ENCODE peak calls at places on chromosomes 12 and 14, in six cellular contexts. One of them, this sample, is unnamed.

GRCh38 chr12:13005649-13006048 is 5.6 kb upstream of the HEBP1 start:
- DNase-seq in activated CD8-positive, alpha-beta T cell treated with anti-CD3 and anti-CD28 coated beads, Interleukin-2, amount 10 ng/mL, durations not matched to agents 7 days and 5 days: no peak
- DNase-seq in RCC 7860: no peak
- DNase-seq in NK-92 treated with Interleukin-12 subunit alpha and Interleukin-12 subunit beta, amount 100 ng/mL, for 24 hours: no peak
- DNase-seq in activated T-cell treated with anti-CD3 and anti-CD28 coated beads, Interleukin-2, amount 50 U/mL, for 1 hour: no peak
- DNase-seq in activated B cell treated with CpG ODN at 0.5 μM for 24 hours: no peak
- DNase-seq in this sample: no peak

GRCh38 chr14:94395900-94396574 is 7.6 kb upstream of the SERPINA1 start:
- DNase-seq in activated CD8-positive, alpha-beta T cell treated with anti-CD3 and anti-CD28 coated beads, Interleukin-2, amount 10 ng/mL, durations not matched to agents 7 days and 5 days: no peak
- DNase-seq in RCC 7860: no peak
- DNase-seq in NK-92 treated with Interleukin-12 subunit alpha and Interleukin-12 subunit beta, amount 100 ng/mL, for 24 hours: no peak
- DNase-seq in activated T-cell treated with anti-CD3 and anti-CD28 coated beads, Interleukin-2, amount 50 U/mL, for 1 hour: no peak
- DNase-seq in activated B cell treated with CpG ODN at 0.5 μM for 24 hours: no peak
- DNase-seq in this sample: no peak

GRCh38 chr12:132430838-132431826 is 58.8 kb upstream of the FBRSL1 start:
- DNase-seq in activated CD8-positive, alpha-beta T cell treated with anti-CD3 and anti-CD28 coated beads, Interleukin-2, amount 10 ng/mL, durations not matched to agents 7 days and 5 days: no peak
- DNase-seq in RCC 7860: no peak
- DNase-seq in NK-92 treated with Interleukin-12 subunit alpha and Interleukin-12 subunit beta, amount 100 ng/mL, for 24 hours: no peak
- DNase-seq in activated T-cell treated with anti-CD3 and anti-CD28 coated beads, Interleukin-2, amount 50 U/mL, for 1 hour: no peak
- DNase-seq in activated B cell treated with CpG ODN at 0.5 μM for 24 hours: no peak
- DNase-seq in this sample: no peak

GRCh38 chr12:42140901-42141300 is 3.8 kb downstream of the GXYLT1 start:
- DNase-seq in activated CD8-positive, alpha-beta T cell treated with anti-CD3 and anti-CD28 coated beads, Interleukin-2, amount 10 ng/mL, durations not matched to agents 7 days and 5 days: no peak
- DNase-seq in RCC 7860: peak
- DNase-seq in NK-92 treated with Interleukin-12 subunit alpha and Interleukin-12 subunit beta, amount 100 ng/mL, for 24 hours: no peak
- DNase-seq in activated T-cell treated with anti-CD3 and anti-CD28 coated beads, Interleukin-2, amount 50 U/mL, for 1 hour: no peak
- DNase-seq in activated B cell treated with CpG ODN at 0.5 μM for 24 hours: no peak
- DNase-seq in this sample: no peak

GRCh38 chr12:88925370-88925915 is 345.2 kb upstream of the KITLG start:
- DNase-seq in activated CD8-positive, alpha-beta T cell treated with anti-CD3 and anti-CD28 coated beads, Interleukin-2, amount 10 ng/mL, durations not matched to agents 7 days and 5 days: no peak
- DNase-seq in RCC 7860: no peak
- DNase-seq in NK-92 treated with Interleukin-12 subunit alpha and Interleukin-12 subunit beta, amount 100 ng/mL, for 24 hours: no peak
- DNase-seq in activated T-cell treated with anti-CD3 and anti-CD28 coated beads, Interleukin-2, amount 50 U/mL, for 1 hour: no peak
- DNase-seq in activated B cell treated with CpG ODN at 0.5 μM for 24 hours: no peak
- DNase-seq in this sample: no peak

GRCh38 chr12:89267404-89267803 is 84.9 kb downstream of the DUSP6 start:
- DNase-seq in activated CD8-positive, alpha-beta T cell treated with anti-CD3 and anti-CD28 coated beads, Interleukin-2, amount 10 ng/mL, durations not matched to agents 7 days and 5 days: no peak
- DNase-seq in RCC 7860: no peak
- DNase-seq in NK-92 treated with Interleukin-12 subunit alpha and Interleukin-12 subunit beta, amount 100 ng/mL, for 24 hours: no peak
- DNase-seq in activated T-cell treated with anti-CD3 and anti-CD28 coated beads, Interleukin-2, amount 50 U/mL, for 1 hour: no peak
- DNase-seq in activated B cell treated with CpG ODN at 0.5 μM for 24 hours: no peak
- DNase-seq in this sample: no peak

GRCh38 chr14:20332386-20332945 is 613 bp downstream of the CCNB1IP1 start:
- DNase-seq in activated CD8-positive, alpha-beta T cell treated with anti-CD3 and anti-CD28 coated beads, Interleukin-2, amount 10 ng/mL, durations not matched to agents 7 days and 5 days: no peak
- DNase-seq in RCC 7860: no peak
- DNase-seq in NK-92 treated with Interleukin-12 subunit alpha and Interleukin-12 subunit beta, amount 100 ng/mL, for 24 hours: no peak
- DNase-seq in activated T-cell treated with anti-CD3 and anti-CD28 coated beads, Interleukin-2, amount 50 U/mL, for 1 hour: no peak
- DNase-seq in activated B cell treated with CpG ODN at 0.5 μM for 24 hours: no peak
- DNase-seq in this sample: no peak

GRCh38 chr14:64705406-64706118 is 1.3 kb downstream of the PLEKHG3 start:
- DNase-seq in activated CD8-positive, alpha-beta T cell treated with anti-CD3 and anti-CD28 coated beads, Interleukin-2, amount 10 ng/mL, durations not matched to agents 7 days and 5 days: no peak
- DNase-seq in RCC 7860: no peak
- DNase-seq in NK-92 treated with Interleukin-12 subunit alpha and Interleukin-12 subunit beta, amount 100 ng/mL, for 24 hours: no peak
- DNase-seq in activated T-cell treated with anti-CD3 and anti-CD28 coated beads, Interleukin-2, amount 50 U/mL, for 1 hour: no peak
- DNase-seq in activated B cell treated with CpG ODN at 0.5 μM for 24 hours: no peak
- DNase-seq in this sample: no peak

GRCh38 chr12:58309806-58310205 is 368.4 kb downstream of the ATP23 start:
- DNase-seq in activated CD8-positive, alpha-beta T cell treated with anti-CD3 and anti-CD28 coated beads, Interleukin-2, amount 10 ng/mL, durations not matched to agents 7 days and 5 days: no peak
- DNase-seq in RCC 7860: peak
- DNase-seq in NK-92 treated with Interleukin-12 subunit alpha and Interleukin-12 subunit beta, amount 100 ng/mL, for 24 hours: no peak
- DNase-seq in activated T-cell treated with anti-CD3 and anti-CD28 coated beads, Interleukin-2, amount 50 U/mL, for 1 hour: no peak
- DNase-seq in activated B cell treated with CpG ODN at 0.5 μM for 24 hours: no peak
- DNase-seq in this sample: no peak

GRCh38 chr12:9073077-9073476 is 42.6 kb downstream of the A2M start:
- DNase-seq in activated CD8-positive, alpha-beta T cell treated with anti-CD3 and anti-CD28 coated beads, Interleukin-2, amount 10 ng/mL, durations not matched to agents 7 days and 5 days: no peak
- DNase-seq in RCC 7860: no peak
- DNase-seq in NK-92 treated with Interleukin-12 subunit alpha and Interleukin-12 subunit beta, amount 100 ng/mL, for 24 hours: no peak
- DNase-seq in activated T-cell treated with anti-CD3 and anti-CD28 coated beads, Interleukin-2, amount 50 U/mL, for 1 hour: no peak
- DNase-seq in activated B cell treated with CpG ODN at 0.5 μM for 24 hours: no peak
- DNase-seq in this sample: no peak

GRCh38 chr12:87828384-87828973 is 200.7 kb downstream of the C12orf50 start:
- DNase-seq in activated CD8-positive, alpha-beta T cell treated with anti-CD3 and anti-CD28 coated beads, Interleukin-2, amount 10 ng/mL, durations not matched to agents 7 days and 5 days: no peak
- DNase-seq in RCC 7860: no peak
- DNase-seq in NK-92 treated with Interleukin-12 subunit alpha and Interleukin-12 subunit beta, amount 100 ng/mL, for 24 hours: no peak
- DNase-seq in activated T-cell treated with anti-CD3 and anti-CD28 coated beads, Interleukin-2, amount 50 U/mL, for 1 hour: no peak
- DNase-seq in activated B cell treated with CpG ODN at 0.5 μM for 24 hours: no peak
- DNase-seq in this sample: no peak

GRCh38 chr14:32044454-32044853 is 32.6 kb upstream of the ARHGAP5 start:
- DNase-seq in activated CD8-positive, alpha-beta T cell treated with anti-CD3 and anti-CD28 coated beads, Interleukin-2, amount 10 ng/mL, durations not matched to agents 7 days and 5 days: no peak
- DNase-seq in RCC 7860: no peak
- DNase-seq in NK-92 treated with Interleukin-12 subunit alpha and Interleukin-12 subunit beta, amount 100 ng/mL, for 24 hours: no peak
- DNase-seq in activated T-cell treated with anti-CD3 and anti-CD28 coated beads, Interleukin-2, amount 50 U/mL, for 1 hour: no peak
- DNase-seq in activated B cell treated with CpG ODN at 0.5 μM for 24 hours: no peak
- DNase-seq in this sample: no peak

GRCh38 chr14:99659333-99659741 is 14.4 kb downstream of the HHIPL1 start:
- DNase-seq in activated CD8-positive, alpha-beta T cell treated with anti-CD3 and anti-CD28 coated beads, Interleukin-2, amount 10 ng/mL, durations not matched to agents 7 days and 5 days: no peak
- DNase-seq in RCC 7860: no peak
- DNase-seq in NK-92 treated with Interleukin-12 subunit alpha and Interleukin-12 subunit beta, amount 100 ng/mL, for 24 hours: no peak
- DNase-seq in activated T-cell treated with anti-CD3 and anti-CD28 coated beads, Interleukin-2, amount 50 U/mL, for 1 hour: no peak
- DNase-seq in activated B cell treated with CpG ODN at 0.5 μM for 24 hours: no peak
- DNase-seq in this sample: no peak

GRCh38 chr12:77965790-77966189 is 135.1 kb downstream of the NAV3 start:
- DNase-seq in activated CD8-positive, alpha-beta T cell treated with anti-CD3 and anti-CD28 coated beads, Interleukin-2, amount 10 ng/mL, durations not matched to agents 7 days and 5 days: no peak
- DNase-seq in RCC 7860: no peak
- DNase-seq in NK-92 treated with Interleukin-12 subunit alpha and Interleukin-12 subunit beta, amount 100 ng/mL, for 24 hours: no peak
- DNase-seq in activated T-cell treated with anti-CD3 and anti-CD28 coated beads, Interleukin-2, amount 50 U/mL, for 1 hour: no peak
- DNase-seq in activated B cell treated with CpG ODN at 0.5 μM for 24 hours: no peak
- DNase-seq in this sample: no peak

GRCh38 chr12:13227191-13227590 is 30.7 kb downstream of the EMP1 start:
- DNase-seq in activated CD8-positive, alpha-beta T cell treated with anti-CD3 and anti-CD28 coated beads, Interleukin-2, amount 10 ng/mL, durations not matched to agents 7 days and 5 days: no peak
- DNase-seq in RCC 7860: no peak
- DNase-seq in NK-92 treated with Interleukin-12 subunit alpha and Interleukin-12 subunit beta, amount 100 ng/mL, for 24 hours: no peak
- DNase-seq in activated T-cell treated with anti-CD3 and anti-CD28 coated beads, Interleukin-2, amount 50 U/mL, for 1 hour: no peak
- DNase-seq in activated B cell treated with CpG ODN at 0.5 μM for 24 hours: no peak
- DNase-seq in this sample: no peak

GRCh38 chr14:64253672-64254071 is 40.5 kb downstream of the ESR2 start:
- DNase-seq in activated CD8-positive, alpha-beta T cell treated with anti-CD3 and anti-CD28 coated beads, Interleukin-2, amount 10 ng/mL, durations not matched to agents 7 days and 5 days: no peak
- DNase-seq in RCC 7860: no peak
- DNase-seq in NK-92 treated with Interleukin-12 subunit alpha and Interleukin-12 subunit beta, amount 100 ng/mL, for 24 hours: no peak
- DNase-seq in activated T-cell treated with anti-CD3 and anti-CD28 coated beads, Interleukin-2, amount 50 U/mL, for 1 hour: no peak
- DNase-seq in activated B cell treated with CpG ODN at 0.5 μM for 24 hours: no peak
- DNase-seq in this sample: no peak

GRCh38 chr12:129552996-129553750 is 350.7 kb downstream of the TMEM132D start:
- DNase-seq in activated CD8-positive, alpha-beta T cell treated with anti-CD3 and anti-CD28 coated beads, Interleukin-2, amount 10 ng/mL, durations not matched to agents 7 days and 5 days: no peak
- DNase-seq in RCC 7860: peak
- DNase-seq in NK-92 treated with Interleukin-12 subunit alpha and Interleukin-12 subunit beta, amount 100 ng/mL, for 24 hours: no peak
- DNase-seq in activated T-cell treated with anti-CD3 and anti-CD28 coated beads, Interleukin-2, amount 50 U/mL, for 1 hour: no peak
- DNase-seq in activated B cell treated with CpG ODN at 0.5 μM for 24 hours: no peak
- DNase-seq in this sample: no peak

GRCh38 chr12:122946690-122947271 is 19.5 kb downstream of the ABCB9 start:
- DNase-seq in activated CD8-positive, alpha-beta T cell treated with anti-CD3 and anti-CD28 coated beads, Interleukin-2, amount 10 ng/mL, durations not matched to agents 7 days and 5 days: peak
- DNase-seq in RCC 7860: peak
- DNase-seq in NK-92 treated with Interleukin-12 subunit alpha and Interleukin-12 subunit beta, amount 100 ng/mL, for 24 hours: peak
- DNase-seq in activated T-cell treated with anti-CD3 and anti-CD28 coated beads, Interleukin-2, amount 50 U/mL, for 1 hour: peak
- DNase-seq in activated B cell treated with CpG ODN at 0.5 μM for 24 hours: peak
- DNase-seq in this sample: no peak

GRCh38 chr12:3004655-3005565 is 45.7 kb downstream of the TEAD4 start:
- DNase-seq in activated CD8-positive, alpha-beta T cell treated with anti-CD3 and anti-CD28 coated beads, Interleukin-2, amount 10 ng/mL, durations not matched to agents 7 days and 5 days: no peak
- DNase-seq in RCC 7860: no peak
- DNase-seq in NK-92 treated with Interleukin-12 subunit alpha and Interleukin-12 subunit beta, amount 100 ng/mL, for 24 hours: no peak
- DNase-seq in activated T-cell treated with anti-CD3 and anti-CD28 coated beads, Interleukin-2, amount 50 U/mL, for 1 hour: no peak
- DNase-seq in activated B cell treated with CpG ODN at 0.5 μM for 24 hours: no peak
- DNase-seq in this sample: peak

GRCh38 chr12:43805149-43805856 is 814 bp downstream of the TWF1 start:
- DNase-seq in activated CD8-positive, alpha-beta T cell treated with anti-CD3 and anti-CD28 coated beads, Interleukin-2, amount 10 ng/mL, durations not matched to agents 7 days and 5 days: peak
- DNase-seq in RCC 7860: no peak
- DNase-seq in NK-92 treated with Interleukin-12 subunit alpha and Interleukin-12 subunit beta, amount 100 ng/mL, for 24 hours: no peak
- DNase-seq in activated T-cell treated with anti-CD3 and anti-CD28 coated beads, Interleukin-2, amount 50 U/mL, for 1 hour: no peak
- DNase-seq in activated B cell treated with CpG ODN at 0.5 μM for 24 hours: no peak
- DNase-seq in this sample: no peak

GRCh38 chr12:105107176-105107496 is 395 bp upstream of the WASHC4 start:
- DNase-seq in activated CD8-positive, alpha-beta T cell treated with anti-CD3 and anti-CD28 coated beads, Interleukin-2, amount 10 ng/mL, durations not matched to agents 7 days and 5 days: no peak
- DNase-seq in RCC 7860: no peak
- DNase-seq in NK-92 treated with Interleukin-12 subunit alpha and Interleukin-12 subunit beta, amount 100 ng/mL, for 24 hours: no peak
- DNase-seq in activated T-cell treated with anti-CD3 and anti-CD28 coated beads, Interleukin-2, amount 50 U/mL, for 1 hour: no peak
- DNase-seq in activated B cell treated with CpG ODN at 0.5 μM for 24 hours: peak
- DNase-seq in this sample: no peak

GRCh38 chr14:33062476-33062875 is 123.8 kb downstream of the NPAS3 start:
- DNase-seq in activated CD8-positive, alpha-beta T cell treated with anti-CD3 and anti-CD28 coated beads, Interleukin-2, amount 10 ng/mL, durations not matched to agents 7 days and 5 days: no peak
- DNase-seq in RCC 7860: no peak
- DNase-seq in NK-92 treated with Interleukin-12 subunit alpha and Interleukin-12 subunit beta, amount 100 ng/mL, for 24 hours: no peak
- DNase-seq in activated T-cell treated with anti-CD3 and anti-CD28 coated beads, Interleukin-2, amount 50 U/mL, for 1 hour: no peak
- DNase-seq in activated B cell treated with CpG ODN at 0.5 μM for 24 hours: no peak
- DNase-seq in this sample: no peak

GRCh38 chr14:89576132-89576923 is 159.3 kb upstream of the FOXN3 start:
- DNase-seq in activated CD8-positive, alpha-beta T cell treated with anti-CD3 and anti-CD28 coated beads, Interleukin-2, amount 10 ng/mL, durations not matched to agents 7 days and 5 days: no peak
- DNase-seq in RCC 7860: no peak
- DNase-seq in NK-92 treated with Interleukin-12 subunit alpha and Interleukin-12 subunit beta, amount 100 ng/mL, for 24 hours: no peak
- DNase-seq in activated T-cell treated with anti-CD3 and anti-CD28 coated beads, Interleukin-2, amount 50 U/mL, for 1 hour: no peak
- DNase-seq in activated B cell treated with CpG ODN at 0.5 μM for 24 hours: no peak
- DNase-seq in this sample: no peak

GRCh38 chr14:92644601-92645515 is 103.6 kb downstream of the LGMN start:
- DNase-seq in activated CD8-positive, alpha-beta T cell treated with anti-CD3 and anti-CD28 coated beads, Interleukin-2, amount 10 ng/mL, durations not matched to agents 7 days and 5 days: no peak
- DNase-seq in RCC 7860: peak
- DNase-seq in NK-92 treated with Interleukin-12 subunit alpha and Interleukin-12 subunit beta, amount 100 ng/mL, for 24 hours: no peak
- DNase-seq in activated T-cell treated with anti-CD3 and anti-CD28 coated beads, Interleukin-2, amount 50 U/mL, for 1 hour: no peak
- DNase-seq in activated B cell treated with CpG ODN at 0.5 μM for 24 hours: no peak
- DNase-seq in this sample: no peak

GRCh38 chr12:22029491-22029890 is 16.5 kb upstream of the CMAS start:
- DNase-seq in activated CD8-positive, alpha-beta T cell treated with anti-CD3 and anti-CD28 coated beads, Interleukin-2, amount 10 ng/mL, durations not matched to agents 7 days and 5 days: no peak
- DNase-seq in RCC 7860: no peak
- DNase-seq in NK-92 treated with Interleukin-12 subunit alpha and Interleukin-12 subunit beta, amount 100 ng/mL, for 24 hours: no peak
- DNase-seq in activated T-cell treated with anti-CD3 and anti-CD28 coated beads, Interleukin-2, amount 50 U/mL, for 1 hour: no peak
- DNase-seq in activated B cell treated with CpG ODN at 0.5 μM for 24 hours: no peak
- DNase-seq in this sample: no peak

GRCh38 chr12:6067152-6067916 is 57.1 kb downstream of the VWF start:
- DNase-seq in activated CD8-positive, alpha-beta T cell treated with anti-CD3 and anti-CD28 coated beads, Interleukin-2, amount 10 ng/mL, durations not matched to agents 7 days and 5 days: no peak
- DNase-seq in RCC 7860: no peak
- DNase-seq in NK-92 treated with Interleukin-12 subunit alpha and Interleukin-12 subunit beta, amount 100 ng/mL, for 24 hours: no peak
- DNase-seq in activated T-cell treated with anti-CD3 and anti-CD28 coated beads, Interleukin-2, amount 50 U/mL, for 1 hour: no peak
- DNase-seq in activated B cell treated with CpG ODN at 0.5 μM for 24 hours: no peak
- DNase-seq in this sample: no peak

GRCh38 chr12:81034926-81035325 is 43.0 kb upstream of the ACSS3 start:
- DNase-seq in activated CD8-positive, alpha-beta T cell treated with anti-CD3 and anti-CD28 coated beads, Interleukin-2, amount 10 ng/mL, durations not matched to agents 7 days and 5 days: no peak
- DNase-seq in RCC 7860: no peak
- DNase-seq in NK-92 treated with Interleukin-12 subunit alpha and Interleukin-12 subunit beta, amount 100 ng/mL, for 24 hours: no peak
- DNase-seq in activated T-cell treated with anti-CD3 and anti-CD28 coated beads, Interleukin-2, amount 50 U/mL, for 1 hour: no peak
- DNase-seq in activated B cell treated with CpG ODN at 0.5 μM for 24 hours: no peak
- DNase-seq in this sample: no peak

GRCh38 chr12:123389560-123390351 is 5.8 kb downstream of the KMT5A start:
- DNase-seq in activated CD8-positive, alpha-beta T cell treated with anti-CD3 and anti-CD28 coated beads, Interleukin-2, amount 10 ng/mL, durations not matched to agents 7 days and 5 days: peak
- DNase-seq in RCC 7860: no peak
- DNase-seq in NK-92 treated with Interleukin-12 subunit alpha and Interleukin-12 subunit beta, amount 100 ng/mL, for 24 hours: no peak
- DNase-seq in activated T-cell treated with anti-CD3 and anti-CD28 coated beads, Interleukin-2, amount 50 U/mL, for 1 hour: peak
- DNase-seq in activated B cell treated with CpG ODN at 0.5 μM for 24 hours: peak
- DNase-seq in this sample: no peak

GRCh38 chr14:77265561-77266335 is 5.3 kb downstream of the NGB start:
- DNase-seq in activated CD8-positive, alpha-beta T cell treated with anti-CD3 and anti-CD28 coated beads, Interleukin-2, amount 10 ng/mL, durations not matched to agents 7 days and 5 days: no peak
- DNase-seq in RCC 7860: no peak
- DNase-seq in NK-92 treated with Interleukin-12 subunit alpha and Interleukin-12 subunit beta, amount 100 ng/mL, for 24 hours: no peak
- DNase-seq in activated T-cell treated with anti-CD3 and anti-CD28 coated beads, Interleukin-2, amount 50 U/mL, for 1 hour: no peak
- DNase-seq in activated B cell treated with CpG ODN at 0.5 μM for 24 hours: no peak
- DNase-seq in this sample: no peak

GRCh38 chr14:103521438-103521961 is 1.1 kb downstream of the CKB start:
- DNase-seq in activated CD8-positive, alpha-beta T cell treated with anti-CD3 and anti-CD28 coated beads, Interleukin-2, amount 10 ng/mL, durations not matched to agents 7 days and 5 days: no peak
- DNase-seq in RCC 7860: no peak
- DNase-seq in NK-92 treated with Interleukin-12 subunit alpha and Interleukin-12 subunit beta, amount 100 ng/mL, for 24 hours: no peak
- DNase-seq in activated T-cell treated with anti-CD3 and anti-CD28 coated beads, Interleukin-2, amount 50 U/mL, for 1 hour: no peak
- DNase-seq in activated B cell treated with CpG ODN at 0.5 μM for 24 hours: no peak
- DNase-seq in this sample: no peak